ENCODE peak calls at places on chromosomes 2 and 18, in five cellular contexts. H is left cardiac atrium, N is AG08395, Z is AG04449, T is NCI-H82. R is an unnamed sample.
A peak's percentile ranks its signal among the peaks of the same experiment; 100 is the strongest.

GRCh38 chr2:164146478-164146877 is 410.7 kb upstream of the FIGN start:
- DNase-seq in H (no peak), N (no peak), Z (no peak), T (no peak), R (no peak)

GRCh38 chr2:98601532-98602132 is 6.7 kb downstream of the COA5 start:
- DNase-seq in H (no peak), N (peak; percentile 49), Z (no peak), T (peak; percentile 70), R (no peak)

GRCh38 chr2:151552287-151552686 is 142.6 kb downstream of the RIF1 start:
- DNase-seq in H (no peak), N (no peak), Z (no peak), T (no peak), R (no peak)

GRCh38 chr2:133360882-133361281 is 207.4 kb downstream of the NCKAP5 start:
- DNase-seq in H (no peak), N (no peak), Z (no peak), T (no peak), R (no peak)

GRCh38 chr2:120231974-120232635 is 8.9 kb upstream of the TMEM185B start:
- DNase-seq in H (no peak), N (peak; percentile 56), Z (no peak), T (no peak), R (no peak)

GRCh38 chr18:69217271-69217670 is 183.4 kb upstream of the DOK6 start:
- DNase-seq in H (no peak), N (no peak), Z (no peak), T (peak; percentile 91), R (no peak)

GRCh38 chr18:45370190-45371010 is 244.9 kb upstream of the SLC14A2 start:
- DNase-seq in H (peak; percentile 35), N (peak; percentile 24), Z (no peak), T (no peak), R (no peak)

GRCh38 chr2:44777542-44777941 is 164.0 kb upstream of the SIX3 start:
- DNase-seq in H (no peak), N (no peak), Z (no peak), T (peak; percentile 88), R (no peak)

GRCh38 chr2:85785027-85785822 is 31.4 kb downstream of the ATOH8 start:
- DNase-seq in H (peak; percentile 68), N (peak; percentile 93), Z (peak; percentile 59), T (peak; percentile 44), R (peak; percentile 30)